ENCODE peak calls at places on chromosomes 16 and 17, in four cellular contexts. I, R, K and Y are unnamed samples.

GRCh38 chr16:75420987-75421819 is 12.1 kb downstream of the CFDP1 start:
- DNase-seq in I (peak), R (no peak), K (peak), Y (no peak)

GRCh38 chr17:57668332-57668731 is 76.8 kb downstream of the CCDC182 start:
- DNase-seq in I (no peak), R (no peak), K (no peak), Y (no peak)

GRCh38 chr16:47143329-47143676 is 442 bp downstream of the NETO2 start:
- DNase-seq in I (peak), R (peak), K (peak), Y (peak)

GRCh38 chr16:48607056-48607825 is 2.7 kb downstream of the N4BP1 start:
- DNase-seq in I (no peak), R (no peak), K (no peak), Y (no peak)

GRCh38 chr16:55443434-55443833 is 35.6 kb upstream of the MMP2 start:
- DNase-seq in I (no peak), R (no peak), K (no peak), Y (no peak)

GRCh38 chr17:673200-673681 is 41.4 kb downstream of the VPS53 start:
- DNase-seq in I (no peak), R (no peak), K (no peak), Y (no peak)

GRCh38 chr17:72182256-72182890 is 61.6 kb downstream of the SOX9 start:
- DNase-seq in I (peak), R (no peak), K (no peak), Y (no peak)

GRCh38 chr17:72984145-72984924 is 108.2 kb downstream of the SLC39A11 start:
- DNase-seq in I (no peak), R (no peak), K (no peak), Y (no peak)

GRCh38 chr16:10668322-10669045 is 26.2 kb downstream of the TEKT5 start:
- DNase-seq in I (no peak), R (no peak), K (no peak), Y (peak)

GRCh38 chr17:7885357-7886226 is 3.0 kb upstream of the CHD3 start:
- DNase-seq in I (no peak), R (peak), K (no peak), Y (peak)

GRCh38 chr17:35709874-35710273 is 21.6 kb upstream of the RASL10B start:
- DNase-seq in I (no peak), R (no peak), K (no peak), Y (no peak)

GRCh38 chr16:78235876-78236275 is 136.4 kb downstream of the WWOX start:
- DNase-seq in I (no peak), R (no peak), K (no peak), Y (no peak)

GRCh38 chr17:34980353-34980680 is at the start of gene LIG3:
- DNase-seq in I (peak), R (peak), K (peak), Y (peak)

GRCh38 chr16:53219795-53220194 is 165.0 kb downstream of the CHD9 start:
- DNase-seq in I (no peak), R (no peak), K (no peak), Y (no peak)

GRCh38 chr16:58907297-58907696 is 173.2 kb upstream of the GOT2 start:
- DNase-seq in I (no peak), R (no peak), K (no peak), Y (no peak)

GRCh38 chr16:87492241-87492635 is 586 bp downstream of the ZCCHC14 start:
- DNase-seq in I (no peak), R (no peak), K (no peak), Y (no peak)

GRCh38 chr17:80449930-80450576 is 26.4 kb downstream of the NPTX1 start:
- DNase-seq in I (no peak), R (no peak), K (no peak), Y (no peak)

GRCh38 chr16:52837251-52837650 is 215.4 kb downstream of the CHD9NB start:
- DNase-seq in I (no peak), R (no peak), K (no peak), Y (no peak)

GRCh38 chr17:80624864-80625263 is 80.2 kb downstream of the RPTOR start:
- DNase-seq in I (no peak), R (no peak), K (no peak), Y (no peak)

GRCh38 chr17:19975601-19976000 is 2.0 kb downstream of the AKAP10 start:
- DNase-seq in I (no peak), R (no peak), K (no peak), Y (no peak)

GRCh38 chr17:15882058-15882720 is 62.7 kb upstream of the ADORA2B start:
- DNase-seq in I (no peak), R (no peak), K (no peak), Y (no peak)

GRCh38 chr17:29709861-29710849 is 87.4 kb upstream of the CORO6 start:
- DNase-seq in I (no peak), R (no peak), K (no peak), Y (no peak)

GRCh38 chr16:85173077-85173980 is 61.1 kb upstream of the CIBAR2 start:
- DNase-seq in I (no peak), R (no peak), K (peak), Y (no peak)

GRCh38 chr17:49521521-49522185 is 26.6 kb downstream of the NGFR start:
- DNase-seq in I (no peak), R (no peak), K (no peak), Y (no peak)

GRCh38 chr16:17211797-17212196 is 259.0 kb downstream of the XYLT1 start:
- DNase-seq in I (no peak), R (no peak), K (no peak), Y (peak)

GRCh38 chr17:37535906-37536305 is 46.2 kb downstream of the DUSP14 start:
- DNase-seq in I (no peak), R (no peak), K (no peak), Y (no peak)